ENCODE peak calls at places on chromosomes 12 and 14, in four cellular contexts. One of them, this sample, is unnamed.
A peak's percentile ranks its signal among the peaks of the same experiment; 100 is the strongest.

GRCh38 chr14:56555921-56556570 is 23.6 kb upstream of the TMEM260 start:
- DNase-seq in K562: peak; percentile 37
- DNase-seq in HepG2: peak; percentile 76
- DNase-seq in GM12878: no peak
- DNase-seq in this sample: peak; percentile 11

GRCh38 chr14:65069874-65070709 is 32.2 kb downstream of the MAX start:
- DNase-seq in K562: no peak
- DNase-seq in HepG2: no peak
- DNase-seq in GM12878: no peak
- DNase-seq in this sample: no peak

GRCh38 chr12:101713059-101713682 is 15.7 kb downstream of the CHPT1 start:
- DNase-seq in GM12878: no peak
- DNase-seq in HepG2: peak; percentile 85
- DNase-seq in K562: peak; percentile 49
- DNase-seq in this sample: no peak

GRCh38 chr12:5758347-5758746 is 186.7 kb downstream of the ANO2 start:
- DNase-seq in HepG2: no peak
- DNase-seq in GM12878: no peak
- DNase-seq in K562: no peak
- DNase-seq in this sample: no peak

GRCh38 chr14:69999246-69999645 is 120.0 kb downstream of the SMOC1 start:
- DNase-seq in HepG2: no peak
- DNase-seq in GM12878: no peak
- DNase-seq in K562: no peak
- DNase-seq in this sample: no peak

GRCh38 chr14:22427771-22428228 is 161.2 kb downstream of the DAD1 start:
- DNase-seq in HepG2: peak; percentile 81
- DNase-seq in GM12878: no peak
- DNase-seq in K562: no peak
- DNase-seq in this sample: no peak

GRCh38 chr14:81221579-81222102 is 882 bp upstream of the GTF2A1 start:
- DNase-seq in HepG2: no peak
- DNase-seq in GM12878: no peak
- DNase-seq in K562: peak; percentile 37
- DNase-seq in this sample: no peak

GRCh38 chr14:105419055-105419304 is 647 bp upstream of the MTA1 start:
- DNase-seq in HepG2: no peak
- DNase-seq in K562: no peak
- DNase-seq in GM12878: no peak
- DNase-seq in this sample: no peak

GRCh38 chr12:91434081-91434480 is 251.5 kb upstream of the DCN start:
- DNase-seq in GM12878: no peak
- DNase-seq in HepG2: no peak
- DNase-seq in K562: no peak
- DNase-seq in this sample: no peak

GRCh38 chr12:31353730-31354708 is 28.1 kb upstream of the SINHCAF start:
- DNase-seq in HepG2: no peak
- DNase-seq in GM12878: no peak
- DNase-seq in K562: no peak
- DNase-seq in this sample: no peak

GRCh38 chr12:53489242-53489915 is 9.9 kb downstream of the MAP3K12 start:
- DNase-seq in K562: no peak
- DNase-seq in GM12878: no peak
- DNase-seq in HepG2: no peak
- DNase-seq in this sample: no peak

GRCh38 chr12:75212072-75212471 is 2.4 kb upstream of the KCNC2 start:
- DNase-seq in HepG2: no peak
- DNase-seq in K562: no peak
- DNase-seq in GM12878: no peak
- DNase-seq in this sample: no peak

GRCh38 chr12:75209782-75210138 is at the start of gene KCNC2:
- DNase-seq in GM12878: no peak
- DNase-seq in HepG2: no peak
- DNase-seq in K562: no peak
- DNase-seq in this sample: no peak

GRCh38 chr12:75205556-75205955 is 4.1 kb downstream of the KCNC2 start:
- DNase-seq in HepG2: no peak
- DNase-seq in K562: no peak
- DNase-seq in GM12878: no peak
- DNase-seq in this sample: no peak

GRCh38 chr12:75207338-75208083 is 2.1 kb downstream of the KCNC2 start:
- DNase-seq in K562: no peak
- DNase-seq in HepG2: no peak
- DNase-seq in GM12878: no peak
- DNase-seq in this sample: peak; percentile 66

GRCh38 chr12:75208851-75209781 is 523 bp downstream of the KCNC2 start:
- DNase-seq in HepG2: no peak
- DNase-seq in GM12878: no peak
- DNase-seq in K562: peak; percentile 6
- DNase-seq in this sample: peak; percentile 46
- TF ChIP-seq NFIC in HepG2: no peak
- TF ChIP-seq NFIC in GM12878: no peak
- TF ChIP-seq NFIC in K562: no peak
- TF ChIP-seq NFIC in this sample: no peak

DNA sequence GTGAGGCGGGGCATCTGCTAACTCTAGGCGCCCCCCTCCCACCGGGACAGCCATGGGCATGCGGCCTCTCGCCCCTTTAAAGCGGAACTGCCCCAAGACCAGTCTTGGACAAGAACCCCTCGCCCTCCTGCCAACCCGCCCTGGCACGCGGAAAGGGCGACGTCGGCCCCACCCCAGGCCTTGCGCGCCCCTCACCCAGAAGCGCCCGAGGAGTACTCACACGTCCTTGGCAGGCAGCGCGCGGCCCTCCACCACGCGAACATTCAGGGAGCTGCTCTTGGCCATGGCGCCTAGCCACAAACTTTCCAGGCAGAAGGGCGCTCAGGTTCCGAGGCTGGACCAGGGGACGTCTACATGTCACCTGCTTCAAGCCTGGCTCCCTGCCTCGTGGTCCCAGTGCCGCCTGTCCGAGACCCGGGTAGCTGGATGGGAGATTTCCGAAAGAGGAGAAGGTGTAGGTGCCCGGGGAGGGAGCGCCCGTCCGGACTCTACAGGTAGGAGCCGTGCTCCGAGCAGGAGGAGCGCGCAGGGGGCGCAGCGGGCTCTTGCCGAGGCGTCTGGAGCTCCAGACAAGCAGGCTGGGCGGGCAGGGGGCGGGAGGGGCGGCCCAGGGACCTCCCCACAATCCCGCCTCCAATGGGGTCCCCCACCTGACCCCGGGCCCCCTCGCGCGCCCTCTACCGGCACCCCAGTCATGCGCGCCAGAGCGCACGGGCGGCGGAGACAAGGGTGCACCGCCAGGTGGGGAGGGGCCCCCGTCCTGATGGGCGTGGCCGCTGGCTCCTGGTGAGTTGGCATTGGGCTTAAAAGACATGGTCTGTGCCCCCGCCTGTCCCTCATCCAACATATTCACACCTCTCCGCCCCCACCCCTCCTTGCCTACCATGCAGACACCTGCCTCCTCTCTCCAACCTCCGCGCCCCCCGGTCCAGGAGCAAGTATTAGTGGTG is at the start of gene RASAL1:
- DNase-seq in K562: peak; percentile 76
- DNase-seq in GM12878: no peak
- DNase-seq in HepG2: peak; percentile 25
- DNase-seq in this sample: peak; percentile 81
- TF ChIP-seq NFIC in K562: no peak
- TF ChIP-seq NFIC in GM12878: no peak
- TF ChIP-seq NFIC in HepG2: no peak
- TF ChIP-seq NFIC in this sample: no peak

DNA sequence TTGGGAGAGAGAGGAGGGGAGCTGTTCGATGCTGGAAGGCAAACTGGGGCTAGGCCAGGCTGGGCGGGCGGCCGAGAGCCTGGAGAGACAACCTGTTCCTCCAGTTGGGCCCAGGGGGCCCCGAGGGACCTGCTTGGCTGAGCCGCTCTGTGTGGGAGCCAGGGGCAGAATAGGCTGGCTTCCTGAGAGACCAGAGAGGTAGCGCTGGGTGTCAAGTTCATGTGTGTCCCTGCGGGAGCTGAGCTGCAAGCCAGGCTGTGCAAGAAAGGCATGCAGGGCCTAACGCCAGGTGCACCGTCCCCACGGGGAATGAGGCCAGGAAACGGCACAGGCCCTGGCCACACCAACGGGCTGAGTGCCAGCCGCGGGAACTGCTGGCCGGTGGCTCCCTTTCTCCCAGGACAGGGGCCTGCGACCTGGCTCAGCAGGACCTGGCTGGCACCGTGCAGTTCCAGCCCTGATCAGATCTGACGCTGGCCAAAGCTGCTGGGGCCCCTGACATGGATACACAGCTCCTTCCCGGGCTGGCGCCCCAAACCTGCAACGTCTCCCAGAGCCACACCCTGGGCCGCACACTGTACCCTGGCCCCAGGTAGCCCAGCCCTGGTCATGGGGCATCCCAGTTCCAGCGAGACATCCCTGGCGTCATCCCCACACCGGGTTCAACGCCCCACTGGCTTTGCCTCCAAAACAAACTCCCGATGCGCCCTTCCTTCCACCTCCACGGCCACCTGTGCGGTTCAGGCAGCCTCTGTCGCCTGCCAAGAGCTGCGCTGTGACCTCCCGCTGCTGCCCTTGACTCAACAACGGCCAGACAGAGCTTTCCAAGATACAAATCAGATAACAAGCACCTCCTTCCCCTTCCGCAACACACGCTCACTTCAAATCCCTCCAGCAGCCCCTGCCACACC is 65.0 kb downstream of the RFLNA start:
- DNase-seq in K562: no peak
- DNase-seq in HepG2: no peak
- DNase-seq in GM12878: no peak
- DNase-seq in this sample: peak; percentile 77
- TF ChIP-seq NFIC in K562: no peak
- TF ChIP-seq NFIC in HepG2: no peak
- TF ChIP-seq NFIC in GM12878: no peak
- TF ChIP-seq NFIC in this sample: no peak

DNA sequence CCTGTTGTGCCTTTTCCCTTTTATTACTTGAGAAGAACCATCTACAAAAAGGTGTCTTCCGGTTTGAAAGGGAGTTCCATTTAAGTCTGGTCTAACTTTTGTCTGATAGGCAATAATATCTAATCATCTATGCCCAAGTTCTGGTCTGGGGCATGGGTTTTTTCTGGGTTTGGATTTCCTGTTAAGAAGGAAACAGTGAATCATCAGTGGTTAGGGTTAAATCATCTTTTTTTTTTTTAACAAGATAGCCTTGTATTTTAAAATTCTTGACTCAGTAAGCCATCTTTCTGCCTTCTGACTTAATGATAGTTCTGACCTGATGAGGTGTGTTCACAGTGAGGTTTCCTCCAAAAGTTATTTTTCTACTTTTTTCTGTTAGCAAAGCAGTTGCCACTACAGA is 29.3 kb upstream of the CPNE8 start:
- DNase-seq in GM12878: no peak
- DNase-seq in K562: no peak
- DNase-seq in HepG2: no peak
- DNase-seq in this sample: no peak
- TF ChIP-seq NFIC in GM12878: no peak
- TF ChIP-seq NFIC in K562: no peak
- TF ChIP-seq NFIC in HepG2: no peak
- TF ChIP-seq NFIC in this sample: no peak